ENCODE peak calls at places on chromosomes 7 and 10, in five cellular contexts. M, X, H, N and F are unnamed samples.

GRCh38 chr7:22120391-22121053 is 174.8 kb upstream of the CDCA7L start:
- DNase-seq in H (no peak), N (no peak), M (no peak), X (peak), F (no peak)

GRCh38 chr7:134630890-134631289 is 15.8 kb upstream of the BPGM start:
- DNase-seq in H (no peak), M (no peak), X (no peak), N (no peak), F (no peak)

GRCh38 chr7:28292826-28293528 is 112.4 kb upstream of the JAZF1 start:
- DNase-seq in H (no peak), N (peak), X (no peak), M (no peak), F (no peak)

GRCh38 chr7:139693651-139694388 is 84.0 kb downstream of the HIPK2 start:
- DNase-seq in M (no peak), H (no peak), X (no peak), N (no peak), F (no peak)

GRCh38 chr7:128839751-128840177 is 9.6 kb downstream of the FLNC start:
- DNase-seq in N (no peak), M (no peak), X (no peak), H (no peak), F (no peak)

GRCh38 chr10:83037653-83038052 is 1101.7 kb upstream of the GHITM start:
- DNase-seq in H (no peak), M (no peak), N (no peak), X (no peak), F (no peak)

GRCh38 chr7:27152816-27153486 is 568 bp upstream of the HOXA3 start:
- DNase-seq in X (no peak), N (no peak), H (no peak), M (no peak), F (no peak)

GRCh38 chr7:130486114-130486962 is 5.5 kb upstream of the MEST start:
- DNase-seq in M (peak), X (peak), H (peak), N (peak), F (no peak)

GRCh38 chr7:35556532-35557471 is 138.1 kb downstream of the HERPUD2 start:
- DNase-seq in H (no peak), X (no peak), M (no peak), N (no peak), F (no peak)

GRCh38 chr10:52284416-52285013 is 29.6 kb upstream of the DKK1 start:
- DNase-seq in X (no peak), M (no peak), H (no peak), N (no peak), F (no peak)

GRCh38 chr10:21727452-21728168 is 193.6 kb downstream of the MLLT10 start:
- DNase-seq in X (no peak), H (no peak), N (no peak), M (no peak), F (no peak)

DNA sequence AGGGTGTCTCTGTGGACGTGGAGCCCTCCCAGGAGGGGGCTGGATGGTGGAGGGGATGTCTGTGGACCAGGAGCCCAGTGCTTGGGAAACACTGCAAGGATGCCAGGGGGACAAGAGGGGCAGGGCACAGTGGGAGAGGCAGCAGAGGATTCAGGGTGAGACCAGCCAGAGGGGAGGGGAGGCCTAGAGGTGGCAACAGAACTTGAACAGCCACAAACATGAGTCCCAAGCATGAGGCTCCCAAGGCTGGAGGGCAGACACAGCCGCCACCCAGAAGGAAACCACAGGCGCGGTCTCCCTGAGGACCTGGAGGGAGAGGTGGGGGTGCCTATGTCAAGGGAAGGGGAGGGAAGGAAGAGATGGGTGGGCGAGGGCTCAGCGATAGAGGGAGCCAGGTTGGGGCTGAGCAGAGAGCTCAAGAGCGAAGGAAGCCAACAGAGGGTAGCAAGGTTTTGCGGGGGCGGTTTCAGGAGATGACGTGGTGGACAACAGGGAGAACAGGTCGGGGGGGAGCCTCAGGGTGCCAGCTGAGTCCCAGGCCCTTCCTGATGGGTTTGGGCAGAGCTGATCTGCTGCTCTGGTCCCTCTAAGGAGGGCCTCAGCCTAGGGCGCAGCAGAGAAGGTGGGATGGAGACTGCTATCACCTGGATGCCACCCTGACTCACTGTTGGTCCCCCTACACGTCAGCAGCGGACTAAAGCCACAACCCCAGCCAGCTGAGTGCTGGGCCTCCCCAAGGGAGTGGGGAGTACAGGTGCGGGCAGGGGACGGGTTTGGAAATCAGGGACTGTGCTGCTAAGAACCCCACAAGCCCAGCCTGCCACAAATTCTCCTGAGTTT is 6.7 kb upstream of the PILRA start:
- DNase-seq in X (no peak), H (peak), M (no peak), N (peak), F (no peak)
- TF ChIP-seq CTCF in X (no peak), H (no peak), M (no peak), N (no peak), F (no peak)

DNA sequence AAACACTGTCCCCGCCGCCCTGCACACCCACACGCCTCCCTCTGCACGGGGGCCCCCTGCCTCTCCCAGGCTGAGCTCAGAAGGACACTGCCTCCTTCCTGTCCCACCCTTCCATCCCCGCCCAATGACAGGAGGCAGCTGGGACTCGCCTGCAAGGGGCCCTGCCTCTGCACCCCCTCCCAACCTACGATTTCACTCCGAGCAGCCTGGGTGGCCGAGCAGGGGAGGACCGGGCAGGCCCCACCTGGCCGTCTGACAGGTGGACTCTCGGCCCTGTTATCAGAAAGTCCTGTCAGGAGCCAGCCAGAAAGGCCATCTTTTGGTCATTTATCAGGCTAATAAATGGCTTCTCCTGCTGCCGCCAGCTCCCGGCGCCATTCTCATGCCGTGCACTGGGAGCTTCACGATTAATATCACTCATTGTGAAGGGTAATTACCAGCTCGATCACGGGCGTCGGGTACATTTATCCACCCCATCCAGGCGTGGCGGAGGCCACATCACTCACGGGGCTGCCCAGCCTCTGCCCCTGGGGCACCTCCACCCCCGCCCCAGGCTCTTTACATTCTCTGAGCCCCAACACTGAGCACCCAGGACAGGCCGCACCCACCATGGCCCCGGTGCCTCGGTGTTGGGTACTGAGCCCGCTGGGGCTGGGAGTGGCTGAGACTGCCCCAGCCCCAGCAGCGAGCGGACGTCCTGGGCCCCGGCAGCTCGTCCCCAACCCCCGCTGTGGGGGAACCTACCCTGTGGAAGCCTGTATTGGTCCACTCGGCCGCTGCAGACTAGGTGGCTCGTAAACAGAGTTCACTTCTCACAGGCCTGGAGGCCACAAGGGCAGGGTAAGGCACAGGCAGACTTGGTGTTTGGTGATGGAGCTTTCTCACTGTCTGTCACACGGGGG is 183.8 kb downstream of the ELFN1 start:
- DNase-seq in H (no peak), N (no peak), X (peak), M (no peak), F (peak)
- TF ChIP-seq CTCF in H (no peak), N (no peak), X (no peak), M (no peak), F (no peak)

GRCh38 chr7:136405931-136406777 is 429.0 kb upstream of the MTPN start:
- DNase-seq in M (peak), N (peak), H (peak), X (peak), F (no peak)
- TF ChIP-seq CTCF in M (peak), N (peak), H (peak), X (peak), F (peak)

GRCh38 chr10:16891375-16892313 is 74.4 kb upstream of the RSU1 start:
- DNase-seq in M (peak), H (no peak), X (peak), N (peak), F (peak)
- TF ChIP-seq CTCF in M (no peak), H (peak), X (peak), N (no peak), F (no peak)